ENCODE peak calls at places on chromosomes 2 and 18, in five cellular contexts. Z is sigmoid colon, G is ovary, O is heart left ventricle, I is GM23248. P is an unnamed sample.

GRCh38 chr2:50535971-50536759 is 495.8 kb downstream of the NRXN1 start:
- DNase-seq in Z (no peak), G (no peak), O (no peak), I (peak; percentile 36), P (no peak)

GRCh38 chr2:118443596-118443995 is 355.3 kb downstream of the INSIG2 start:
- DNase-seq in Z (no peak), G (no peak), O (no peak), I (peak; percentile 64), P (no peak)

GRCh38 chr2:120431386-120432292 is 85.7 kb downstream of the INHBB start:
- DNase-seq in Z (peak; percentile 37), G (no peak), O (no peak), I (no peak), P (no peak)

GRCh38 chr2:43158259-43158880 is 68.0 kb downstream of the ZFP36L2 start:
- DNase-seq in Z (peak; percentile 95), G (peak; percentile 76), O (peak; percentile 54), I (peak; percentile 90), P (peak; percentile 79)

GRCh38 chr2:96549967-96550786 is 13.6 kb downstream of the ARID5A start:
- DNase-seq in Z (peak; percentile 59), G (no peak), O (no peak), I (peak; percentile 20), P (peak; percentile 73)

GRCh38 chr2:227163998-227164744 is at the start of the genes COL4A3 and COL4A4:
- DNase-seq in Z (peak; percentile 67), G (peak; percentile 71), O (peak; percentile 61), I (peak; percentile 64), P (peak; percentile 72)

GRCh38 chr2:60352491-60353405 is 200.7 kb downstream of the BCL11A start:
- DNase-seq in Z (no peak), G (no peak), O (no peak), I (no peak), P (no peak)

GRCh38 chr2:191701696-191702095 is 23.8 kb downstream of the NABP1 start:
- DNase-seq in Z (no peak), G (no peak), O (no peak), I (no peak), P (no peak)

GRCh38 chr2:100733344-100734187 is 86.4 kb upstream of the NPAS2 start:
- DNase-seq in Z (no peak), G (no peak), O (no peak), I (peak; percentile 89), P (peak; percentile 73)

GRCh38 chr2:40039543-40039942 is 260.5 kb upstream of the THUMPD2 start:
- DNase-seq in Z (no peak), G (no peak), O (no peak), I (peak; percentile 51), P (no peak)

GRCh38 chr2:68607837-68608236 is 35.5 kb upstream of the PROKR1 start:
- DNase-seq in Z (no peak), G (no peak), O (no peak), I (no peak), P (no peak)

GRCh38 chr2:24456610-24457556 is 34.2 kb upstream of the NCOA1 start:
- DNase-seq in Z (peak; percentile 92), G (peak; percentile 80), O (peak; percentile 52), I (peak; percentile 92), P (peak; percentile 92)

GRCh38 chr18:21453512-21453862 is 147.0 kb downstream of the ESCO1 start:
- DNase-seq in Z (peak; percentile 67), G (no peak), O (no peak), I (no peak), P (peak; percentile 80)

GRCh38 chr18:45014047-45014501 is 333.4 kb downstream of the SETBP1 start:
- DNase-seq in Z (no peak), G (no peak), O (no peak), I (peak; percentile 89), P (no peak)

GRCh38 chr2:238164906-238165287 is 6.1 kb downstream of the ERFE start:
- DNase-seq in Z (no peak), G (peak; percentile 14), O (no peak), I (no peak), P (no peak)

GRCh38 chr2:38215993-38216392 is 140.0 kb upstream of the CYP1B1 start:
- DNase-seq in Z (no peak), G (no peak), O (no peak), I (peak; percentile 57), P (no peak)

GRCh38 chr2:221060335-221060734 is 511.8 kb downstream of the EPHA4 start:
- DNase-seq in Z (no peak), G (no peak), O (no peak), I (peak; percentile 54), P (no peak)

GRCh38 chr2:238143239-238143951 is 4.9 kb downstream of the KLHL30 start:
- DNase-seq in Z (no peak), G (no peak), O (peak; percentile 47), I (peak; percentile 89), P (peak; percentile 94)

GRCh38 chr18:79139206-79139605 is 70.0 kb downstream of the ATP9B start:
- DNase-seq in Z (no peak), G (no peak), O (no peak), I (no peak), P (no peak)

GRCh38 chr2:37870829-37871228 is 54.3 kb upstream of the RMDN2 start:
- DNase-seq in Z (peak; percentile 77), G (no peak), O (no peak), I (no peak), P (no peak)

GRCh38 chr2:233990261-233990798 is 60.2 kb upstream of the SPP2 start:
- DNase-seq in Z (no peak), G (no peak), O (no peak), I (no peak), P (no peak)

GRCh38 chr2:54941248-54941984 is 108.8 kb downstream of the RTN4 start:
- DNase-seq in Z (no peak), G (no peak), O (no peak), I (no peak), P (no peak)

GRCh38 chr18:23479829-23480505 is 23.3 kb upstream of the RMC1 start:
- DNase-seq in Z (no peak), G (no peak), O (no peak), I (no peak), P (no peak)

GRCh38 chr2:98134138-98134537 is 47.2 kb downstream of the VWA3B start:
- DNase-seq in Z (no peak), G (no peak), O (peak; percentile 47), I (peak; percentile 10), P (no peak)

GRCh38 chr2:84424152-84424551 is 34.9 kb downstream of the SUCLG1 start:
- DNase-seq in Z (no peak), G (no peak), O (no peak), I (peak; percentile 43), P (no peak)

GRCh38 chr2:238119756-238120462 is 18.6 kb upstream of the KLHL30 start:
- DNase-seq in Z (no peak), G (no peak), O (no peak), I (no peak), P (no peak)

GRCh38 chr2:82344670-82345069 is 2040.1 kb upstream of the LRRTM1 start:
- DNase-seq in Z (no peak), G (no peak), O (no peak), I (no peak), P (no peak)

GRCh38 chr2:42138163-42139016 is 30.8 kb upstream of the EML4 start:
- DNase-seq in Z (no peak), G (no peak), O (peak; percentile 69), I (peak; percentile 92), P (no peak)

GRCh38 chr18:2655954-2656236 is 369 bp downstream of the SMCHD1 start:
- DNase-seq in Z (peak; percentile 74), G (no peak), O (no peak), I (no peak), P (peak; percentile 8)

DNA sequence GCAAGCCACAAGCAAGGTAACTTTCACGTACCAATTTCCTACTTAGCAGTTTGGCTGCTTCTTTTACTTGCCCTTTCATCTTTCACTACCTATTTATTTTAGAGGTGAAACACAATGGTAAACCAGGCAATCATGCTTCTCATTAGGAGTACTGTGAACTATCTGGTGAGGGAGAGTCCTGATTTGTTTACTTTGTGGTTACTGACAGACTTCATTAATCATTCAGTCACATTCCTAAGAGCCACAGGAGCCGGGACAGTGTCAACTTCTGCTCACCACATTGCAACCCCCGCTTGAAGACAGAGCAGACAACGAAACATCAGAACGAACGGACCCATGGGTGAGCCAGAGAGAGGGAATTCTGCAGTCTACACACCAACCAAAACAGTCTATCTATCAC is 28.8 kb downstream of the TUBB6 start:
- DNase-seq in Z (no peak), G (no peak), O (no peak), I (peak; percentile 36), P (no peak)
- H3K4me3 ChIP-seq in Z (no peak overlapping the region), G (no peak overlapping the region), O (no peak overlapping the region), I (no peak overlapping the region), P (no peak overlapping the region)

DNA sequence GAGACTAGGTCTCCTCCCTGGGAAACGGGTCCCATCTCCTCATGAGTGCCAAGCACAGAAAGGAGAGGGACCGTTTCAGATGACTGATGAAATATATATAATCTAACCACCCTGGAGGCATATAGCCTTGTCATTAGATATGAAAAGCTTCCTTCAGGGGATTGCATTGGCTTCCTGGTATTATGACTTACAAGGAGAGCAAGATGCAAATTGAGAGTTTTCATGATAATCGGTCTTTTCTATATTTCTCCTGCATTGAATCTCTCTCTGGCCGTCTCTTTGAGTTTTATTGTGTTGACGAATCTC is 554.8 kb downstream of the CMPK2 start:
- DNase-seq in Z (no peak), G (no peak), O (no peak), I (no peak), P (no peak)
- H3K4me3 ChIP-seq in Z (no peak overlapping the region), G (no peak overlapping the region), O (no peak overlapping the region), I (no peak overlapping the region), P (no peak overlapping the region)

DNA sequence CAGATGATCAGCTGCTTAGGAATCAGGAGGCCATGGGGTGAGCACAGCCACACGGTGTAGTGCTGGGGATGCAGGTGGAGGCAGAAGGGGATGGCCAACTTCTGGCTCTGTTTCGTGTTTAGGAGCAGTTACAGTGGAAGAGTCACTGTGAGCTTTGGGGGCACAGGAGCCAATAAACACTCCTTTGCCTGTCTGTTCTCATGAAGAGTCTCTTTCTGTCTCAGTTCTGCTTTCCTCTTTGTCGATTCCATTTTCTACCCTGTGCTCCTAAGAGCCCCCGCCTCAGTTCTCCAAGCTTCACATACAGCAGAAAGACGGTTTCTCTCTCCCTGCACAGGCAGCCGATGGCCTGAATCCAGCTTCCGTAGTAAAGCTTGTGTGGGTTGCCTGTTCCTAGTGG is 21.0 kb upstream of the RRM2 start:
- DNase-seq in Z (no peak), G (no peak), O (no peak), I (no peak), P (no peak)
- H3K4me3 ChIP-seq in Z (no peak overlapping the region), G (no peak overlapping the region), O (no peak overlapping the region), I (no peak overlapping the region), P (no peak overlapping the region)

DNA sequence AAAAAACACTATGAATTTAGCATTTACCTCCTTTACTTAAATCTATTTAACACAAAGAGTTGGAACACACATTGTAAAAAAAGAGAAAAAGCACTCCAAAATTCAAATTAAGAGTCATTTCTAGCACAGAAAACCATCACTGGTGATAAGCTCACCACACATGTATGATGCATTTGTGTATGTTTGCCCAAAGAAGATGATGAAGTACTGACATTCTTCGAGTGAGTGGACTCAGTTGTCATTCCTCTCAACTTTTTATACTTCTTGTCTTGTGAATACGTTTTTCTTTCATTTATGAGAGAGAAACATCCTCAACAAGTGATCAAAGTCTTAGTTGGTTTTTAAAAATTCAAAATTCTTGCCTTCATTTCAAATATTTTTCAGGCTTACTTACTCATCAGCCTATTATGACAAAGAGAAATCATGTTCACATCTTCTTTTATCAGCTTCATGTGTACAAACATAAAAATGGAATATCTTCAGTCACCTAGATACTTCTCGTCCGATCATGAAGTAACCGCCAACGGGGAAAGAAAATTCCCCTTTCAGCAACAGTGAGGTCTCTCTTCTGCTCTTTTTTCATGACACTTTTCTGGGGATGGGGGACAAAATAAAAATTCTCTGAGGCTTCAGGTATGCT is 1.5 kb downstream of the DSEL start:
- DNase-seq in Z (no peak), G (no peak), O (no peak), I (peak; percentile 44), P (no peak)
- H3K4me3 ChIP-seq in Z (peak overlapping the region; percentile 63), G (peak overlapping the region; percentile 79), O (peak overlapping the region; percentile 68), I (peak overlapping the region; percentile 83), P (no peak overlapping the region)